ENCODE peak calls at places on chromosomes 5 and 9, in nine cellular contexts. R is mammary epithelial cell, B is PC-9, K is PC-3, J is GM23248, V is endothelial cell of umbilical vein, H is fibroblast of lung, G is neural progenitor cell, U is keratinocyte. S is an unnamed sample.

GRCh38 chr5:1522601-1523479 is 920 bp downstream of the LPCAT1 start:
- DNase-seq in R (peak), B (no peak), K (no peak), J (peak), V (no peak), H (peak), G (peak), U (no peak), S (peak)

GRCh38 chr9:91803143-91803940 is 146.7 kb downstream of the ROR2 start:
- DNase-seq in R (no peak), B (no peak), K (no peak), J (peak), V (no peak), H (peak), G (no peak), U (no peak), S (no peak)

GRCh38 chr5:92460505-92460904 is 1077.4 kb upstream of the ARRDC3 start:
- DNase-seq in R (no peak), B (no peak), K (no peak), J (no peak), V (no peak), H (no peak), G (no peak), U (no peak), S (no peak)

GRCh38 chr5:5979362-5979760 is 399.0 kb downstream of the MED10 start:
- DNase-seq in R (no peak), B (peak), K (peak), J (peak), V (no peak), H (peak), G (no peak), U (no peak), S (peak)

GRCh38 chr9:128684325-128685021 is 4.5 kb upstream of the SET start:
- DNase-seq in R (peak), B (peak), K (peak), J (peak), V (peak), H (peak), G (peak), U (peak), S (peak)

GRCh38 chr9:127903557-127904475 is 4.4 kb upstream of the ST6GALNAC6 start:
- DNase-seq in R (no peak), B (no peak), K (no peak), J (peak), V (peak), H (no peak), G (no peak), U (no peak), S (no peak)

GRCh38 chr9:86252870-86253269 is 6.6 kb downstream of the C9orf153 start:
- DNase-seq in R (no peak), B (no peak), K (no peak), J (no peak), V (no peak), H (no peak), G (no peak), U (no peak), S (no peak)

GRCh38 chr9:99076483-99077171 is 28.3 kb upstream of the TGFBR1 start:
- DNase-seq in R (no peak), B (no peak), K (no peak), J (no peak), V (no peak), H (no peak), G (no peak), U (no peak), S (no peak)

GRCh38 chr9:108636023-108636422 is 219.8 kb downstream of the ACTL7B start:
- DNase-seq in R (no peak), B (no peak), K (no peak), J (no peak), V (no peak), H (no peak), G (peak), U (no peak), S (no peak)

GRCh38 chr9:98222885-98223640 is 30.6 kb upstream of the CORO2A start:
- DNase-seq in R (peak), B (peak), K (peak), J (peak), V (peak), H (peak), G (no peak), U (peak), S (no peak)

GRCh38 chr5:9624196-9624947 is 5.8 kb downstream of the TAS2R1 start:
- DNase-seq in R (no peak), B (no peak), K (no peak), J (no peak), V (no peak), H (peak), G (no peak), U (no peak), S (no peak)

GRCh38 chr5:67976812-67977455 is 238.6 kb upstream of the PIK3R1 start:
- DNase-seq in R (no peak), B (no peak), K (no peak), J (no peak), V (no peak), H (peak), G (no peak), U (no peak), S (no peak)

GRCh38 chr5:61440086-61440485 is 108.0 kb downstream of the ZSWIM6 start:
- DNase-seq in R (no peak), B (no peak), K (no peak), J (no peak), V (no peak), H (no peak), G (no peak), U (no peak), S (no peak)

GRCh38 chr5:61301820-61302563 is 30.1 kb upstream of the ZSWIM6 start:
- DNase-seq in R (peak), B (peak), K (peak), J (peak), V (peak), H (peak), G (peak), U (no peak), S (no peak)

GRCh38 chr5:126271141-126271540 is 152.1 kb upstream of the GRAMD2B start:
- DNase-seq in R (no peak), B (no peak), K (no peak), J (no peak), V (no peak), H (no peak), G (no peak), U (no peak), S (no peak)

GRCh38 chr5:54217826-54218503 is 92.4 kb downstream of the ARL15 start:
- DNase-seq in R (peak), B (peak), K (peak), J (peak), V (peak), H (peak), G (peak), U (peak), S (peak)

GRCh38 chr5:9712506-9713285 is 82.5 kb upstream of the TAS2R1 start:
- DNase-seq in R (peak), B (peak), K (peak), J (peak), V (no peak), H (peak), G (no peak), U (no peak), S (no peak)

GRCh38 chr9:88537743-88538055 is 2.7 kb downstream of the NXNL2 start:
- DNase-seq in R (peak), B (no peak), K (peak), J (peak), V (no peak), H (peak), G (peak), U (no peak), S (peak)

DNA sequence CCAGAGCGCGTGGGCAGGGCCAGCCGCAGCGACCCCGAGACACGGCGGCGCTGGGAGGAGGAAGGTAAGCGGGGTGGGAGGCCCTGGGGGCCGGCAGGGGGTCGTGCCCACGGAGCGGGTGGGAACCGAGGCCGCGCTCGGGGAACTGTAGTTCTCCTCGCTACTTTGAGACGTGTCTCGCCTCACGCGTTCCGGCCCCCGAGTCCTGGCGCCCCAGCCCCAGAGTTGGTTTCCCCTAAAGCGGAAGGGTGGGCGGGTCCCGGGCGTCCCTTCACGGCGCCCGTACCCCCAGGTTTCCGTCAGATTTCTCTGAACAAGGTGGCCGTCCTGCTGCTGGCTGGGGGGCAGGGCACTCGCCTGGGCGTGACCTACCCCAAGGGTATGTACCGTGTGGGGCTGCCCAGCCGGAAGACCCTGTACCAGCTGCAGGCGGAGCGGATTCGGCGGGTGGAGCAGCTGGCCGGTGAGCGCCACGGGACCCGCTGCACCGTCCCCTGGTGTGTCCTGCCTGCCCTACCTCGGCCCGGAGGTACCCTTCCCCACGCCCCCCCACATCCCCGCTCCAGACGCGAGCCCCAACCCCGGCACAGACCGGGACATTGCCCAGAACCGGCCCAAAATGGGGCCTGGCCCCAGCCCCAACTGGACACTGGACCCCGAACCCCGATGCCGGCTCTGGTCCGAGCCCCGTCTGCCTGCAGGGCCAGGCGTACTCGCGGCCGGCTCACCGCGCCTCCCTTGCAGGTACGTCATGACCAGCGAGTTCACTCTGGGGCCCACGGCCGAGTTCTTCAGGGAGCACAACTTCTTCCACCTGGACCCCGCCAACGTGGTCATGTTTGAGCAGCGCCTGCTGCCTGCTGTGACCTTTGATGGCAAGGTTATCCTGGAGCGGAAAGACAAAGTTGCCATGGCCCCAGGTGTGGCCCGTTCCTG is 709 bp downstream of the UAP1L1 start:
- DNase-seq in R (no peak), B (peak), K (no peak), J (peak), V (peak), H (no peak), G (peak), U (no peak), S (peak)
- TF ChIP-seq EZH2 in R (no peak), B (no peak), K (no peak), J (no peak), V (no peak), H (no peak), G (peak), U (peak), S (no peak)

DNA sequence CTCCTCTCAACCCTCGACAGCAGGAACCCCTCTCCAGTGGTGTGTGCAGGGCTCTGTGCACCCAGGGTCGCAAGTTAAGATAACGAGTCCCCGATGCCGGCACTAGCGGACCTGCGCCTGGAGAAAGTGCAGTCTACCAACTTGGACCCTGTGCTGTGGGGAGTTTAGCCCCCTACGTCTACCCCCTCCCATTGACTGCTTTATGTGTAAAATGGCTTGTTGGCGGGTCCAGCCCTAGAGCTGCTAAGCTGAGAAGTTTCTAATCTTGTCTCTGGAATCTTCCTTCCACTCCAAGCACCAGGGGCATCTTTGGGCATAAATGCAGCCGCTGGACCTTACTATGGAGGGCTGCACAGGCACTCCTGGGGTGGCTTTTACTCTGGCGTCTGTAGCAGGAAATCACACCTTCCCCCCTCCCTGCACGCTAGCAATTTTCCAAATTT is 7.1 kb upstream of the PITX1 start:
- DNase-seq in R (no peak), B (no peak), K (no peak), J (no peak), V (no peak), H (no peak), G (no peak), U (no peak), S (no peak)
- TF ChIP-seq EZH2 in R (no peak), B (no peak), K (no peak), J (peak), V (peak), H (no peak), G (peak), U (no peak), S (no peak)

GRCh38 chr9:95515272-95516113 is 1.3 kb downstream of the PTCH1 start:
- DNase-seq in R (no peak), B (no peak), K (no peak), J (peak), V (peak), H (no peak), G (peak), U (no peak), S (peak)

GRCh38 chr9:95517559-95517933 is 775 bp upstream of the PTCH1 start:
- DNase-seq in R (no peak), B (no peak), K (no peak), J (no peak), V (no peak), H (no peak), G (no peak), U (no peak), S (no peak)

GRCh38 chr9:95518026-95518425 is 1.3 kb upstream of the PTCH1 start:
- DNase-seq in R (no peak), B (no peak), K (no peak), J (no peak), V (no peak), H (no peak), G (no peak), U (no peak), S (no peak)

GRCh38 chr9:95516221-95516735 is 493 bp downstream of the PTCH1 start:
- DNase-seq in R (no peak), B (no peak), K (no peak), J (peak), V (no peak), H (peak), G (peak), U (no peak), S (peak)

GRCh38 chr9:95516736-95517558 is at the start of gene PTCH1:
- DNase-seq in R (peak), B (no peak), K (peak), J (peak), V (peak), H (peak), G (peak), U (no peak), S (peak)
- TF ChIP-seq EZH2 in R (no peak), B (no peak), K (no peak), J (no peak), V (no peak), H (peak), G (peak), U (no peak), S (no peak)

DNA sequence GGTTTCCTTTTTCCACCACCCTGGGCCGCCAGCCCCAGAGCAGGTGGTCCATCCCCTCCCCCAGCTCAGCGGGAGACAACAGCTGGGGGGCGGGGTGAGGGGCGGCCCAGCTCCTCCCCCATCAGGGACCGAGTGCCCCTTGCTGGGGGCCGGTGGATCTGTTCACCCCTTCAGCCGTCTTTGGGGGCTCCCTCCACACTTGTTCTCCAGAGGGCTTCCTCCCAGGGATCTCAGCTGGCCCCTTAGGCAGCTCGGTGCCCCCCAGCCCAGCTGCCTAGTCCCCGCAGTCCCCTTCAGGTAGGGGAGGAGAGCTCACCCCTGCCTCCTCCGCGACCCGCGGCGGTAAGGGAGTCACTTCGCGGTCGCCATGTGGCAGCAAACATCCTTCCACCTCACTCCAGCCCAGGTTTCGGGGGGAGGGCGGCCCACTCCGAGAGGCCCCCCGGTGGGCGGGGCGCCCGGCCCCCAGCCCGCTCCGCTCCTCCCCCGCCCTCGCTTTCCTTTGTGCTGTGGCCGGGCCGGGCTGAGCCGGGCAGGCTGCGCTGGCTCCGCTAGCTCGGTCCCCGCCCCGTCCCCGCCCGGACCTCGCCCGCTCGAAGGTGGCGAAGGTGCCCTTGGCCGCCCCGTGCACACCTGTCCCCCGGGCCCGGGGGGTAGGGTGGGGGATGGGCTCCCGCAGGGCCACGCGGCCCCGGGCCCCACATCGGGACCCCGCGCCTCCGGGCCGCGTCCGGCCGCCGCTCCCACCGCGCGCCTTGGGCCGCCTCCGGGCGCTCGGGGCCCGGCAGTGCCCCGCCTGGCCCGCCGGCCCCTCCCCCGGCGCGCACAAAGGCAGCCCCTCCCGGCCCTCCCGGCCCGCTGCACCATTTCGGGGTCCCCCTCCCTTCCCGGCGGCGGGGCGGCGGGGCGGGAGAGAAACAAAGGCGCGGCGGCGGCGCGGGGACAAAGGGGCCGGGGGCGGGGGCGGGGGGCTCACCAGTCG is 683 bp downstream of the DBN1 start:
- DNase-seq in R (no peak), B (no peak), K (peak), J (peak), V (peak), H (peak), G (peak), U (no peak), S (no peak)
- TF ChIP-seq EZH2 in R (no peak), B (no peak), K (no peak), J (no peak), V (no peak), H (no peak), G (no peak), U (no peak), S (no peak)

GRCh38 chr5:173242079-173242478 is 7.1 kb upstream of the NKX2-5 start:
- DNase-seq in R (no peak), B (no peak), K (no peak), J (no peak), V (no peak), H (no peak), G (peak), U (no peak), S (no peak)
- TF ChIP-seq EZH2 in R (no peak), B (no peak), K (no peak), J (no peak), V (no peak), H (peak), G (no peak), U (no peak), S (no peak)

GRCh38 chr5:148314187-148314586 is 2.0 kb downstream of the SPINK7 start:
- DNase-seq in R (peak), B (no peak), K (peak), J (no peak), V (no peak), H (no peak), G (no peak), U (no peak), S (no peak)

GRCh38 chr5:148309746-148310145 is 2.5 kb upstream of the SPINK7 start:
- DNase-seq in R (peak), B (no peak), K (no peak), J (no peak), V (no peak), H (no peak), G (no peak), U (no peak), S (no peak)

GRCh38 chr5:148312159-148312558 is at the start of gene SPINK7:
- DNase-seq in R (no peak), B (no peak), K (peak), J (no peak), V (no peak), H (no peak), G (no peak), U (no peak), S (no peak)

GRCh38 chr5:148309019-148309418 is 3.2 kb upstream of the SPINK7 start:
- DNase-seq in R (no peak), B (no peak), K (no peak), J (no peak), V (no peak), H (no peak), G (no peak), U (no peak), S (no peak)

GRCh38 chr5:148311516-148311915 is 707 bp upstream of the SPINK7 start:
- DNase-seq in R (peak), B (no peak), K (peak), J (no peak), V (no peak), H (no peak), G (no peak), U (no peak), S (no peak)
- TF ChIP-seq EZH2 in R (no peak), B (no peak), K (no peak), J (no peak), V (no peak), H (no peak), G (no peak), U (no peak), S (no peak)

GRCh38 chr9:77020438-77021264 is 1.2 kb downstream of the FOXB2 start:
- DNase-seq in R (no peak), B (no peak), K (no peak), J (peak), V (no peak), H (no peak), G (peak), U (no peak), S (no peak)
- TF ChIP-seq EZH2 in R (peak), B (no peak), K (peak), J (peak), V (peak), H (peak), G (peak), U (peak), S (no peak)